ENCODE peak calls at places on chromosomes 12 and 14, in eight cellular contexts. X, L, Z, F, D, T, Y and E are unnamed samples.

GRCh38 chr14:105268736-105269354 is 20.5 kb downstream of the BTBD6 start:
- DNase-seq in D (no peak), X (no peak), Z (no peak), T (no peak), Y (no peak), L (no peak), F (no peak), E (no peak)

GRCh38 chr12:107759410-107759809 is 1.5 kb downstream of the PRDM4 start:
- DNase-seq in X (peak; percentile 82), D (peak; percentile 43), Y (no peak), Z (peak; percentile 36), T (peak; percentile 81), L (peak; percentile 96), F (peak; percentile 17), E (peak; percentile 82)

GRCh38 chr12:131102493-131102931 is 148.8 kb downstream of the ADGRD1 start:
- DNase-seq in X (no peak), F (no peak), Y (peak; percentile 23), Z (no peak), L (no peak), T (no peak), D (no peak), E (no peak)

GRCh38 chr12:45518516-45519235 is 210.8 kb upstream of the ARID2 start:
- DNase-seq in F (no peak), D (no peak), Z (no peak), Y (no peak), X (no peak), L (no peak), T (no peak), E (no peak)

GRCh38 chr14:55773984-55774581 is 194.1 kb downstream of the KTN1 start:
- DNase-seq in F (no peak), L (no peak), Y (no peak), T (no peak), X (no peak), D (no peak), Z (no peak), E (no peak)

GRCh38 chr14:33307691-33308369 is 369.2 kb downstream of the NPAS3 start:
- DNase-seq in X (no peak), F (peak; percentile 20), D (peak; percentile 35), L (peak; percentile 91), T (no peak), Y (no peak), Z (no peak), E (no peak)

GRCh38 chr14:60151715-60152114 is 13.5 kb downstream of the DHRS7 start:
- DNase-seq in T (peak; percentile 44), F (peak; percentile 63), Y (no peak), L (peak; percentile 97), D (no peak), Z (peak; percentile 25), X (no peak), E (peak; percentile 93)

GRCh38 chr12:39103552-39104165 is 198.3 kb upstream of the CPNE8 start:
- DNase-seq in D (peak; percentile 85), F (no peak), X (peak; percentile 82), T (peak; percentile 30), Z (peak; percentile 83), Y (no peak), L (peak; percentile 81), E (peak; percentile 24)

GRCh38 chr12:27673285-27673684 is 23.0 kb upstream of the REP15 start:
- DNase-seq in T (no peak), D (no peak), Y (no peak), L (no peak), Z (no peak), F (no peak), X (no peak), E (no peak)

GRCh38 chr12:123010681-123011080 is 30.2 kb downstream of the ARL6IP4 start:
- DNase-seq in T (no peak), Z (no peak), X (no peak), L (no peak), D (peak; percentile 27), F (no peak), Y (no peak), E (no peak)

GRCh38 chr12:95204141-95204866 is 13.0 kb downstream of the FGD6 start:
- DNase-seq in T (peak; percentile 48), Y (peak; percentile 80), D (peak; percentile 40), Z (no peak), L (peak; percentile 90), X (peak; percentile 98), F (peak; percentile 37), E (peak; percentile 94)

DNA sequence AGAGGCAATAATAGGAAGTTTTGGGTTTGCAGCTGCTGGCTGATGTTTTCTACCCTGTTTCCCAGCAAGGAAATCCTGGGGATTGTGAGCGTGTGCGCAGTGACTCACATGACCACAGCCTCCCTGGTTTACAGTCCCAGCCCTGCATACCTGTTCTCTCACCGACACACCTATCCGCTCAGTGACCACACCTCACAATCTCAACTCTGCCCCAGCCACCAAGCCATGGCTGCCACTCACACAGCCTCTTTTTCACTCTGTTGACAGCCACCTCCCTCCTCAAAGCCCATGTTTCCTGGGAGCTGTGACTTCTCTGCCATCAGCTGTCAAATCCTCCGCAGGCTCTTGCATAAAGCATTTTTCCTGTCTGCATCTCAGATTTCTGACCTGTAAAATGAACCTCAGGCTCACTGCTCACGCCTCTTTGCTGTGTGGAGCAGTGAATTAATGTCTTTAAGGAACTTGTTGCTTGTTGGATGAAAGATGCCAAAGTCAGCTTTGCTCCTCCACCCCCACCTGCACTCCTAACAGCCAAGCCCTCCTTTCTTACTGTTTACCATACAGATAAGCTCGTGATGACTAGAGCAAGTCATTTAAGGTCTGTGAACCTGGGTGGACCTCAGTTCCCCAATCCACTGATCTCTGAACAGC is 43.5 kb downstream of the B4GALNT3 start:
- DNase-seq in T (peak; percentile 87), Y (peak; percentile 28), X (peak; percentile 35), D (no peak), F (no peak), Z (peak; percentile 88), L (no peak), E (no peak)
- H3K27me3 ChIP-seq in T (no peaks in the 10 kb centered on the region), Y (no peaks in the 10 kb centered on the region), X (no peaks in the 10 kb centered on the region), D (no peaks in the 10 kb centered on the region), F (no peaks in the 10 kb centered on the region), Z (no peaks in the 10 kb centered on the region), L (peaks cover 45% of the 10 kb centered on the region), E (peaks cover 3% of the 10 kb centered on the region)

GRCh38 chr14:72893636-72894322 is at the start of gene DPF3:
- DNase-seq in L (peak; percentile 99), T (peak; percentile 98), Z (peak; percentile 94), Y (peak; percentile 97), D (peak; percentile 99), F (peak; percentile 91), X (peak; percentile 98), E (peak; percentile 96)

GRCh38 chr14:72894323-72894622 is 372 bp upstream of the DPF3 start:
- DNase-seq in X (no peak), F (no peak), T (no peak), L (no peak), D (no peak), Y (no peak), Z (no peak), E (no peak)

GRCh38 chr14:72892879-72893635 is 844 bp downstream of the DPF3 start:
- DNase-seq in T (peak; percentile 56), F (no peak), L (peak; percentile 67), X (no peak), D (peak; percentile 63), Z (peak; percentile 8), Y (no peak), E (no peak)

GRCh38 chr14:72892103-72892878 is 1.6 kb downstream of the DPF3 start:
- DNase-seq in Z (no peak), X (peak; percentile 45), F (no peak), Y (peak; percentile 43), D (peak; percentile 62), T (peak; percentile 44), L (peak; percentile 70), E (peak; percentile 37)

DNA sequence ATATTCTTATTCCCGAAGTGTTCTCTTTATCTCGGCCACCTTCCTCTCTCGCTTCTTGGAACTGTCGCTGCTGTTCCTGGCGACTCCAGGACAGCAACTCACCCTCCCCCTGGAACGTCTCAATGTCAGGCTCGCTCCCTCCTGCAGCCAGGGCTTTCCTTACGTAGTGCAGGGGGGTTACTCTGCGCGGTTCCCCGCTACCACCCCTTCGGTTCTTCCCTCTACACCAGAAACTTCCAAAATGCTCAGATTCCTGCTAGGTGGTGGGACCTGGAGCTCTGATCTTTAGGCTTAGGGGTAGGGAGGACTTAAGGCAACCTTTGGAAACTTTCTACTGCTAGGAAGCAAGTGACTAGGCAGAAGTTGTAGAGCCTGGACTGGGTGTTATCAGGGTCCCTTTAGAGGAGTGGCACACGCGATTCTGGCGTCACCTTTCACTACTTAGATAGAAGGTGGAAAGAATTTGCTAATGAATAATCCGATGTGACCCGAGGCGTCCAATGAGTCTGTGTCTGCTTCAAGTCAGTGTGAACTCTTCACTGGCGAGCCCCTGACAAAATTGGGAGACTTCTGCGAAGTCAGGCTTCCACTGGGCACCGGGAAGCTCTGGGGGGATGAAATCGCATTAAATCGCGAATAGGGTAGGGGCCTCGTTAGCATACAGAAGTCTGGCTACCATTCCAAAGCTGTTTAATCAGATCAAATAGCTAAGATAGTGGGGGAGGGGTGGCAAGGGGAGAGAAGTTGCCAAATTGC is 900 bp upstream of the DPF3 start:
- DNase-seq in L (peak; percentile 30), X (peak; percentile 85), T (peak; percentile 53), F (no peak), D (peak; percentile 59), Y (peak; percentile 59), Z (no peak), E (no peak)
- H3K27me3 ChIP-seq in L (no peaks in the 10 kb centered on the region), X (peaks cover 25% of the 10 kb centered on the region), T (no peaks in the 10 kb centered on the region), F (no peaks in the 10 kb centered on the region), D (peaks cover 73% of the 10 kb centered on the region), Y (peaks cover 38% of the 10 kb centered on the region), Z (peaks cover 24% of the 10 kb centered on the region), E (no peaks in the 10 kb centered on the region)

DNA sequence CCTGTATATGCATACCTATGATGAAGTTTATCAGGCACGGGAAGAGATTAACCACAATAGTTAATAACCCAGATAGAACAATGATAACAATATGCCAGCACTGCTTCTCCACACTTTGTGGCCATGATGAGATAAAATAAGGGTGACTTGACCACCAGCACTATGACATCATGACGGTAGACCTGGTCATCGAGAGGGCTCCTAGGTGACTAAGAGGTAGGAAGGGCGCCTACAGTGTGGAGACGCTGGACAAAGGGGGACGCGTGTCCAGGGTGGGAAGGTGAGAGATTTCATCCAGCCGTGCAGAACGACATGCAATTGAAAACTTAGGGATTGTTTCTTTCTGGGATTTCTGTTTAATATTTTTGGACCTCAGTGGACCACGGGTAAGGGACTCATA is 221.8 kb upstream of the RTL1 start:
- DNase-seq in D (no peak), L (no peak), T (no peak), Y (no peak), X (no peak), F (no peak), Z (no peak), E (no peak)
- H3K27me3 ChIP-seq in D (peaks cover 3% of the 10 kb centered on the region), L (peaks cover 32% of the 10 kb centered on the region), T (no peaks in the 10 kb centered on the region), Y (no peaks in the 10 kb centered on the region), X (no peaks in the 10 kb centered on the region), F (no peaks in the 10 kb centered on the region), Z (no peaks in the 10 kb centered on the region), E (no peaks in the 10 kb centered on the region)

GRCh38 chr12:6771091-6771495 is 1.2 kb upstream of the LAG3 start:
- DNase-seq in Y (no peak), Z (no peak), L (no peak), D (no peak), F (peak; percentile 64), X (no peak), T (no peak), E (no peak)
- H3K27me3 ChIP-seq in Y (peaks cover 3% of the 10 kb centered on the region), Z (no peaks in the 10 kb centered on the region), L (no peaks in the 10 kb centered on the region), D (peaks cover 18% of the 10 kb centered on the region), F (no peaks in the 10 kb centered on the region), X (peaks cover 4% of the 10 kb centered on the region), T (peaks cover 9% of the 10 kb centered on the region), E (no peaks in the 10 kb centered on the region)

GRCh38 chr12:102953221-102953620 is 4.3 kb upstream of the ASCL1 start:
- DNase-seq in D (no peak), F (no peak), X (no peak), T (no peak), Z (no peak), L (no peak), Y (no peak), E (no peak)
- H3K27me3 ChIP-seq in D (peaks cover 100% of the 10 kb centered on the region), F (no peaks in the 10 kb centered on the region), X (peaks cover 72% of the 10 kb centered on the region), T (peaks cover 62% of the 10 kb centered on the region), Z (no peaks in the 10 kb centered on the region), L (peaks cover 71% of the 10 kb centered on the region), Y (peaks cover 79% of the 10 kb centered on the region), E (peaks cover 52% of the 10 kb centered on the region)